ENCODE peak calls at places on chromosomes 13 and 19, in nine cellular contexts. P, U, B, S, V, C, K, A and E are unnamed samples.

GRCh38 chr19:2302319-2303208 is 5.4 kb downstream of the LINGO3 start:
- DNase-seq in K (no peak), B (no peak), P (peak), U (no peak), C (peak), A (peak), V (peak), S (no peak), E (no peak)

GRCh38 chr19:45496349-45496953 is 396 bp downstream of the RTN2 start:
- DNase-seq in B (peak), A (no peak), U (no peak), K (no peak), V (peak), S (no peak), P (peak), C (peak), E (peak)

GRCh38 chr13:99087954-99088491 is 110.2 kb upstream of the DOCK9 start:
- DNase-seq in A (no peak), V (no peak), U (no peak), C (peak), S (peak), K (no peak), B (no peak), P (peak), E (peak)

GRCh38 chr13:72149701-72150100 is 282.7 kb upstream of the DACH1 start:
- DNase-seq in B (no peak), C (no peak), K (no peak), P (no peak), S (no peak), V (no peak), U (no peak), A (no peak), E (no peak)

GRCh38 chr19:41702208-41702651 is 6.2 kb upstream of the CEACAM5 start:
- DNase-seq in K (no peak), B (no peak), P (no peak), V (no peak), S (peak), U (peak), C (no peak), A (no peak), E (no peak)

GRCh38 chr13:73335938-73336337 is 277.1 kb downstream of the KLF5 start:
- DNase-seq in U (peak), S (peak), V (no peak), A (no peak), C (no peak), B (no peak), P (no peak), K (no peak), E (no peak)

GRCh38 chr13:46383383-46383782 is 3.7 kb downstream of the RUBCNL start:
- DNase-seq in U (no peak), V (no peak), P (no peak), S (no peak), C (no peak), A (no peak), B (no peak), K (no peak), E (no peak)

GRCh38 chr19:16386619-16387240 is 62.1 kb downstream of the KLF2 start:
- DNase-seq in C (peak), P (peak), B (peak), K (peak), U (peak), A (peak), S (peak), V (no peak), E (no peak)

GRCh38 chr13:98265669-98266551 is 88.8 kb upstream of the RNF113B start:
- DNase-seq in V (no peak), C (no peak), U (no peak), A (no peak), B (no peak), S (no peak), P (no peak), K (peak), E (peak)

DNA sequence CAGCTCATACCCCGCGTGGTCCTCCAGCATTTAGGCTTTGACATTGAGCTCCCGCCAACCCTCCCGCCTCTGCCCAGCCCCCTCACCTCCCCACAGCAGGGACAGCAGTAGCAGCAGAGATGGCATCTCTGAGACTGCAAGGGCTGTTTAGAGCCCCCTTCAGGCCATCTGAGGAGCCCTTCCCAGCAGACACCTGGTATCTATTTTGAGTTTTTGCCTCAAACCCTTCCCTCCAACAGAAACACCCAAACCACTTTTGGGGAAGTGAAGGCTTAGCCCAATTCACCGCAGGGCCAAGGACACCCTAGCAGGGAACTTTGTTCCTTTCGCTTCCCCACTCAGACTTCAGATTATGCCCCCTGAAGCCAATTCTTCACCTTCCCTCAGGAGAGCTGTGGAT is 6.3 kb upstream of the ZNF175 start:
- DNase-seq in S (no peak), B (no peak), A (no peak), V (no peak), K (no peak), P (peak), C (no peak), U (no peak), E (no peak)
- TF ChIP-seq CTCF in S (no peak), B (no peak), A (no peak), V (no peak), K (no peak), P (no peak), C (no peak), U (no peak), E (no peak)

GRCh38 chr13:96963786-96964475 is 30.3 kb downstream of the OXGR1 start:
- DNase-seq in K (no peak), A (no peak), U (no peak), B (no peak), P (no peak), V (no peak), C (no peak), S (peak), E (no peak)
- TF ChIP-seq CTCF in K (peak), A (peak), U (no peak), B (no peak), P (no peak), V (no peak), C (no peak), S (peak), E (no peak)

GRCh38 chr13:76884571-76885202 is 1.5 kb downstream of the KCTD12 start:
- DNase-seq in V (no peak), A (peak), U (no peak), C (no peak), P (no peak), B (no peak), S (peak), K (no peak), E (no peak)

GRCh38 chr13:76886292-76887061 is at the start of gene KCTD12:
- DNase-seq in V (peak), U (peak), B (peak), S (peak), P (peak), A (peak), C (peak), K (no peak), E (peak)

GRCh38 chr13:76886005-76886291 is 257 bp downstream of the KCTD12 start:
- DNase-seq in S (no peak), U (no peak), P (no peak), K (no peak), B (no peak), C (no peak), A (no peak), V (no peak), E (no peak)

GRCh38 chr13:76884167-76884566 is 2.0 kb downstream of the KCTD12 start:
- DNase-seq in C (peak), V (peak), S (peak), U (no peak), P (peak), B (peak), A (peak), K (no peak), E (no peak)

DNA sequence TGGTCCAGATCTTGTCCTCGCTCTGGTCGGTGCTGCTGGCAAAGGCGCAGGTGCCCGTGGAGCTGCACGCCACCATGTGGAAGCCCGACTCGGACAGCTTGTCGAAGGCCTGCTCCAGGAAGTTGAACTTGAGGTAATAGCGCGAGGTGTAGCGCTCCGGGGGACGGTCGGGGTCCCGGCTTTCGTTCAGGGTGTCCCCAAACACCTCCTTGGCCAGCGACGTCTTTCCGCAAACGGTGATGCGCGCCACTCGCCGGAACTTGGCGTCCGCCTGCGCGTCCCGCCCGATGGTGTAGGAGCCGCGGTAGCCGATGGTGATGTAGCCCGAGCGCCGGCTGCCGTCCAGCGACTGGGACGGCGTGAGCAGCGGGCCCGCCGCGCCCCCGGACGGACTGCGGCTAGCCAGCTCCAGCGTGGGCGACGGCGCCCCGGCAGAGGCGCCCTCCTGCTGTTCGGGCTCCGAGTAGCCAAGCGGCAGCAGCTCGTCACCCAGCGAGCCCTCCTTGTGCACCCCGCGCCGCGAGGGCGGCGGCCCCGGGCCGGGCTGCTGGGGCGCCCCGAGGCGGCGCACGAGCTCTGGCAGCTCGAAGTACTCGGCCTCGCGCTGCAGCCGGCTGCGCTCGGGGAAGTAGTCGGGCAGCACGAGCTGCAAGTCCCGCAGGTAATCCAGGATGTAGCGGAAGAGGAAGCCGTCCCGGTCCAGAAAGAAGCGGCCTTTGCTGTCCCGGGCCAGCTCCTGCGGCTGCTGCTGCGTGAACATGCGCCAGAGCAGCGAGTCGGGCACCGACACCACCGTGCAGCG is 801 bp downstream of the KCTD12 start:
- DNase-seq in U (peak), C (peak), S (peak), P (peak), V (peak), B (peak), A (peak), K (no peak), E (peak)
- TF ChIP-seq CTCF in U (peak), C (peak), S (peak), P (no peak), V (peak), B (no peak), A (peak), K (peak), E (peak)

DNA sequence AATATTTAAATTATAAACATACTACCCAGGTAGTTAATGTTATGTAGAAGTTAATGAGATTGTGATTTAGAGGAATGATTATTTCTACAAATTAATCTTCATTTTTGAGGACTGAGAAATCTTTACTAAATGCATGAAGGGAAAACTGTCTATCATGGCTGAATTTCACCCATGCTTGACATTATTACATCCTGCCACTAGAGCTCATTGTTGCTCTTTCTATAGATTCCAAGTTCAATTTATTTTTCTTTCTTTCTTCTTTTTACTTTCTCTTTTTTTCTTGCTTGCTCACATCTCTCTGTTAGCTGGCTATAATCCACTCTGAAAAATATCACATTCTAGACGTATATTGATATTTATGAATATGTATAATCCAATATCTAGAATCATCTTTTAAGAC is 505.0 kb upstream of the KLHL1 start:
- DNase-seq in K (no peak), C (no peak), U (no peak), B (no peak), P (no peak), A (no peak), V (no peak), S (peak), E (no peak)
- TF ChIP-seq CTCF in K (peak), C (peak), U (no peak), B (peak), P (no peak), A (no peak), V (no peak), S (no peak), E (peak)

GRCh38 chr19:6765738-6766356 is 1.4 kb downstream of the SH2D3A start:
- DNase-seq in U (peak), V (no peak), A (no peak), P (peak), B (no peak), C (no peak), S (peak), K (peak), E (peak)
- TF ChIP-seq CTCF in U (no peak), V (no peak), A (no peak), P (no peak), B (no peak), C (no peak), S (no peak), K (no peak), E (no peak)